ENCODE peak calls at places on chromosomes 4 and X, in eight cellular contexts. W is fibroblast of villous mesenchyme, G is WTC11, Q is AG04450, I is H9, R is GM20000, T is AG09309, S is ovary. X is an unnamed sample.

GRCh38 chrX:106862972-106863688 is 40.0 kb downstream of the RIPPLY1 start:
- DNase-seq in G (peak), Q (no peak), I (peak), T (no peak), S (no peak), W (peak), R (peak), X (peak)

GRCh38 chr4:113003841-113004240 is 45.6 kb upstream of the ANK2 start:
- DNase-seq in W (no peak), R (no peak), Q (no peak), G (no peak), I (no peak), T (no peak), S (no peak), X (no peak)

GRCh38 chr4:120922390-120923200 is at the start of gene PRDM5:
- DNase-seq in T (no peak), W (peak), I (peak), Q (no peak), G (peak), S (peak), R (peak), X (peak)

GRCh38 chr4:56655627-56656345 is 25.3 kb downstream of the HOPX start:
- DNase-seq in I (no peak), Q (no peak), R (peak), W (peak), T (no peak), G (peak), S (peak), X (peak)

GRCh38 chr4:137266511-137266910 is 265.8 kb downstream of the PCDH18 start:
- DNase-seq in T (no peak), R (no peak), W (no peak), S (no peak), I (no peak), Q (no peak), G (no peak), X (no peak)

GRCh38 chr4:878796-879729 is 53.1 kb downstream of the GAK start:
- DNase-seq in G (no peak), W (no peak), Q (no peak), T (no peak), S (no peak), I (no peak), R (no peak), X (no peak)

GRCh38 chr4:2256781-2257191 is 5.1 kb downstream of the MXD4 start:
- DNase-seq in W (no peak), Q (no peak), T (no peak), I (no peak), G (no peak), S (peak), R (no peak), X (peak)

GRCh38 chr4:103405415-103405814 is 207.3 kb upstream of the CENPE start:
- DNase-seq in S (no peak), I (no peak), Q (no peak), G (no peak), R (no peak), T (no peak), W (no peak), X (no peak)

GRCh38 chr4:14824189-14824588 is 178.1 kb upstream of the CPEB2 start:
- DNase-seq in T (no peak), G (no peak), Q (no peak), W (no peak), I (no peak), S (no peak), R (no peak), X (no peak)

GRCh38 chr4:6613676-6614651 is 26.5 kb upstream of the MRFAP1 start:
- DNase-seq in S (no peak), W (no peak), I (no peak), T (no peak), G (no peak), R (no peak), Q (no peak), X (no peak)

GRCh38 chr4:115058533-115058932 is 54.9 kb downstream of the NDST4 start:
- DNase-seq in I (no peak), Q (no peak), T (no peak), S (no peak), W (no peak), G (no peak), R (no peak), X (no peak)

GRCh38 chrX:129239371-129239770 is 283.9 kb downstream of the SMARCA1 start:
- DNase-seq in W (no peak), T (no peak), R (no peak), S (no peak), G (no peak), Q (no peak), I (no peak), X (no peak)

GRCh38 chr4:15695240-15695699 is 7.6 kb upstream of the BST1 start:
- DNase-seq in R (no peak), W (peak), G (peak), I (peak), Q (peak), T (peak), S (no peak), X (no peak)

GRCh38 chrX:155188786-155189185 is 27.5 kb upstream of the VBP1 start:
- DNase-seq in S (no peak), R (no peak), W (no peak), G (no peak), T (no peak), Q (no peak), I (no peak), X (no peak)

GRCh38 chr4:76305033-76305687 is 1.4 kb upstream of the STBD1 start:
- DNase-seq in G (no peak), Q (no peak), I (no peak), R (no peak), W (no peak), T (no peak), S (no peak), X (no peak)

GRCh38 chr4:140256335-140256734 is 102.4 kb upstream of the MAML3 start:
- DNase-seq in R (no peak), S (no peak), T (no peak), G (no peak), I (peak), Q (no peak), W (peak), X (peak)

GRCh38 chr4:87575408-87575807 is 32.9 kb upstream of the DSPP start:
- DNase-seq in W (no peak), T (no peak), I (no peak), S (no peak), G (no peak), R (no peak), Q (no peak), X (no peak)

GRCh38 chr4:77877771-77878170 is 15.1 kb downstream of the MRPL1 start:
- DNase-seq in I (peak), R (no peak), T (no peak), W (no peak), G (peak), Q (no peak), S (no peak), X (no peak)

GRCh38 chr4:152011469-152011868 is 250.7 kb upstream of the GATB start:
- DNase-seq in T (no peak), G (no peak), I (no peak), R (no peak), W (no peak), S (no peak), Q (no peak), X (no peak)

DNA sequence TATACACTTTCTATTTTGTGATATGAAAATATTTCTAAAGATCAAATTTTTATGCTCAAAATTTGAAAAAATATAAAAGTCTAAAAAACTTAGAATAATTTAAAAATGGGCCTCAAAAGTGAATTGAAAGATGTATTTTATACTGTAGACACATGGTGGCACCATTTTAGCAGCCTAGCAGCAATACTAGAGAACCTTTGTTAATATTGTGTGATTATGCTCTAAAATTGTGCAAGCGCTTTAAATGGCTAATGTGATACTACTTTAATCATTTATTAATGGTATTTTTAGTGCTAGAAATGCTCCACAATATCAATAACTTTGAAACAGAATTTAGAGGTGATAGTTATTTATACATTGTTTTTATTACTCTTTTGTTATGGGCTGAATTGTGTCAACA is 3.7 kb upstream of the GUF1 start:
- DNase-seq in R (no peak), T (no peak), G (no peak), I (no peak), S (no peak), Q (no peak), W (no peak), X (no peak)
- TF ChIP-seq CTCF in R (no peak), T (no peak), G (no peak), I (no peak), S (no peak), Q (peak), W (peak), X (no peak)

DNA sequence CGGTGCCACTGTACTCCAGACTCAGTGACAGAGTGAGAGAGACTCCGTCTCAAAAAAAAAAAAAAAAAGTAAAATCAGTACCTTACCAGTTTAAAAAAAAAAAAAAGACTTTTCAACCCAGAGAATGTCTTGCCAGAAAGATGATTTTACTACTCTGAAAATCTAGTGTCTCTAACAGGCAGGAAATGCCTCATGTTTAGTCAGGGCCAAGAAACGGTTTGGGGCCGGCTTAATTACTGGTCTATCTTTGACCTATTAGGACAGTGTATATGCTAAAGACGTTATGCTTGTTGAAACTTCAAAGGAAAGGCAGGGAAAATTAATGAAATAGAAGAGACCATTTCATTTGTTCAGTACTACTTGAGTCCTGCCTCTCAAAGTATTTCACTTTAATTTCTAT is 9.9 kb downstream of the BEND4 start:
- DNase-seq in W (no peak), Q (no peak), G (no peak), I (no peak), R (no peak), T (no peak), S (no peak), X (no peak)
- TF ChIP-seq CTCF in W (no peak), Q (no peak), G (no peak), I (no peak), R (no peak), T (no peak), S (no peak), X (no peak)

DNA sequence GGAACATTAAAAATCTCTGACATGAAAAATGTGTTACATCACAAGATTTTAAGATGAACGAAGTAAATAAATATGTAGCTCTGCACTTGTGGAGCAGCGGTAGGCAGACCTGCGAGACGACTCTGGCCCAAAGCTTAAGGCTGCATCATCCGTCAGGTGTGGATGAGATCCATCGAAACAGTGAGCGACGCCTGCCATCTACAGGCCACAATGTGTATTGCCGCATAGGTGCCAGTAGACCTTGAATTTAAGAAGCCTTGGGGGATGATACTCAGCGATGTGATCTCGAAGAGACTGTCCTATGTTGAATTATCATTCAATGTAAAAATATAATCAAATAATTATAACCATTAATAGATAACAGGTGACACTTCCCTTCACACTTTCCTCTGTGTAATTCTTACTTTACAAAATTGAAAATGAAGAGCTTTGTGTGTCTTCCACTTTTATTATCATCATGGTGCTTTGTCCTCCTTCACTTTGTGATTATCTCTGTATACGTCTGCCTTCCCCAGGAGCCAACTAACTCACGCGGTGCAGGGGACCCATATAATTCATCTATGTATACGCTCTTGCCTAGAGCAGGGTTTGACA is 851.0 kb downstream of the RAB28 start:
- DNase-seq in T (peak), R (peak), Q (peak), I (peak), G (peak), S (peak), W (peak), X (peak)
- TF ChIP-seq CTCF in T (peak), R (peak), Q (peak), I (peak), G (peak), S (peak), W (peak), X (peak)

GRCh38 chr4:21795091-21795490 is 153.5 kb downstream of the KCNIP4 start:
- DNase-seq in G (no peak), I (no peak), T (no peak), W (peak), Q (no peak), S (no peak), R (no peak), X (no peak)

GRCh38 chr4:21792736-21793135 is 155.8 kb downstream of the KCNIP4 start:
- DNase-seq in W (no peak), Q (no peak), T (no peak), G (no peak), I (no peak), R (no peak), S (no peak), X (no peak)

DNA sequence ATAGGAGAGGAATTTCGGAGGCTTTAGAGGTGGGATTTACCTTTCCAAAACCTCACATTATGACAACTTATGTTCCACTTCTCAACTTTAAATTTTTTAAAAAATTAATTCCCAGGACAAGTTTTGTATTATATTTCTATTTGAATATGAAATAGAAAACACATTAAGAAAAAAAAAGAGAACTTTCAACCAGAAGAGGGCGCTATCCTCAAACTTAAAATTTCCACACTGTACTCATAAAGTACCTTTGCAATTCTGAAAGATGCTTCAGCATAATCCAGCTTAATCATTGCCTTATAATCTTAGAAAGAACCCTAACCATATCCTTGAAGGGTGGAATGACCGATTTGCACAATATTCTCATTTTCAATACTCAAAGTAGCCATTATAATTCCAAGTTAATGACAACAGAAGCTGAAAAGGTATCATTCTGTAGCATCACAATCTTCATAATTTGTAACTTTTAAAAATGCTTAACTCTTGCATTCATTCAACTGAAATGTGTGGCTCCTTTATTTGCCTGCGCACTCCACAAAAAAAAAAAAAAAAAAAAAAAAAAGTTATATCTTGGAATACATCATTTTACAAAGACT is 158.0 kb downstream of the KCNIP4 start:
- DNase-seq in I (no peak), Q (no peak), G (no peak), R (no peak), T (no peak), S (no peak), W (peak), X (no peak)
- TF ChIP-seq CTCF in I (peak), Q (peak), G (peak), R (peak), T (peak), S (peak), W (peak), X (peak)